ENCODE peak calls at places on chromosomes 12 and 14, in five cellular contexts. V, I, L, A and J are unnamed samples.

GRCh38 chr12:26471560-26471959 is 276.2 kb downstream of the SSPN start:
- DNase-seq in V (peak; percentile 31), I (no peak), L (peak; percentile 69), A (peak; percentile 62), J (no peak)

GRCh38 chr14:50798048-50798421 is 32.9 kb downstream of the NIN start:
- DNase-seq in V (no peak), I (no peak), L (no peak), A (no peak), J (no peak)

GRCh38 chr14:96803958-96804357 is 6.8 kb downstream of the VRK1 start:
- DNase-seq in V (no peak), I (no peak), L (no peak), A (no peak), J (no peak)

GRCh38 chr12:109385339-109386078 is 37.8 kb downstream of the MYO1H start:
- DNase-seq in V (peak; percentile 43), I (no peak), L (peak; percentile 10), A (peak; percentile 78), J (peak; percentile 28)

GRCh38 chr14:90740946-90741681 is 75.1 kb downstream of the TTC7B start:
- DNase-seq in V (no peak), I (no peak), L (no peak), A (no peak), J (no peak)

GRCh38 chr14:94056579-94057308 is 24.3 kb downstream of the DDX24 start:
- DNase-seq in V (no peak), I (no peak), L (no peak), A (no peak), J (no peak)

GRCh38 chr12:15276088-15276698 is 46.1 kb upstream of the PTPRO start:
- DNase-seq in V (peak; percentile 40), I (no peak), L (peak; percentile 13), A (peak; percentile 78), J (peak; percentile 26)

GRCh38 chr12:47270782-47271664 is 191.3 kb upstream of the AMIGO2 start:
- DNase-seq in V (peak; percentile 98), I (no peak), L (no peak), A (peak; percentile 66), J (no peak)

GRCh38 chr14:43471595-43471994 is 1035.5 kb downstream of the FSCB start:
- DNase-seq in V (no peak), I (no peak), L (no peak), A (no peak), J (no peak)